ENCODE peak calls at places on chromosome 20, in ten cellular contexts. V is OCI-LY7; Z is stimulated activated naive CD8-positive, alpha-beta T cell treated with anti-CD3 and anti-CD28 coated beads, Interleukin-15, amount 100 ng/mL, for 72 hours; M is stimulated activated CD8-positive, alpha-beta memory T cell treated with anti-CD3 and anti-CD28 coated beads, Interleukin-2, amount 100 ng/mL, for 1 hour; C is astrocyte of the spinal cord; S is keratinocyte; H is naive B cell; U is DND-41; G is activated CD8-positive, alpha-beta memory T cell treated with anti-CD3 and anti-CD28 coated beads, Interleukin-2, amount 50 U/mL, for 48 hours; P is activated naive CD4-positive, alpha-beta T cell. L is an unnamed sample.

GRCh38 chr20:62845818-62846527 is 15.6 kb downstream of the TCFL5 start:
- DNase-seq in V (no peak), Z (no peak), M (no peak), C (peak), S (no peak), H (no peak), U (no peak), G (no peak), P (no peak), L (no peak)

GRCh38 chr20:38573381-38573780 is 7.6 kb upstream of the ADIG start:
- DNase-seq in V (no peak), Z (no peak), M (no peak), C (no peak), S (no peak), H (no peak), U (no peak), G (no peak), P (no peak), L (no peak)

GRCh38 chr20:45193331-45193730 is 13.5 kb upstream of the SEMG1 start:
- DNase-seq in V (no peak), Z (no peak), M (no peak), C (no peak), S (no peak), H (no peak), U (no peak), G (no peak), P (no peak), L (no peak)

GRCh38 chr20:13325033-13325432 is 104.0 kb downstream of the ISM1 start:
- DNase-seq in V (no peak), Z (peak), M (no peak), C (peak), S (no peak), H (no peak), U (peak), G (no peak), P (no peak), L (no peak)

GRCh38 chr20:47854687-47855212 is 69.5 kb upstream of the SULF2 start:
- DNase-seq in V (peak), Z (no peak), M (no peak), C (peak), S (no peak), H (no peak), U (peak), G (no peak), P (no peak), L (no peak)

GRCh38 chr20:50308513-50309279 is 118.1 kb downstream of the CEBPB start:
- DNase-seq in V (peak), Z (no peak), M (no peak), C (peak), S (peak), H (no peak), U (no peak), G (no peak), P (no peak), L (no peak)

GRCh38 chr20:58001381-58001780 is 227.1 kb downstream of the ANKRD60 start:
- DNase-seq in V (no peak), Z (no peak), M (no peak), C (no peak), S (no peak), H (no peak), U (no peak), G (no peak), P (no peak), L (no peak)

GRCh38 chr20:39800548-39800947 is 838.4 kb downstream of the DHX35 start:
- DNase-seq in V (no peak), Z (no peak), M (no peak), C (peak), S (no peak), H (no peak), U (no peak), G (no peak), P (no peak), L (no peak)